ENCODE peak calls at places on chromosomes 1 and 21, in four cellular contexts. B, K, O and I are unnamed samples.

GRCh38 chr1:201906336-201906735 is 17.6 kb downstream of the SHISA4 start:
- DNase-seq in B (no peak), K (no peak), O (no peak), I (no peak)

GRCh38 chr1:205920159-205920558 is 23.1 kb downstream of the SLC26A9 start:
- DNase-seq in B (no peak), K (no peak), O (peak; percentile 24), I (no peak)

GRCh38 chr1:17167783-17168479 is 37.0 kb upstream of the PADI1 start:
- DNase-seq in B (no peak), K (peak; percentile 75), O (no peak), I (no peak)

GRCh38 chr1:38784452-38785284 is 74.9 kb downstream of the RRAGC start:
- DNase-seq in B (no peak), K (no peak), O (no peak), I (no peak)

GRCh38 chr1:201376107-201376463 is 1.4 kb downstream of the TNNT2 start:
- DNase-seq in B (no peak), K (no peak), O (no peak), I (no peak)

GRCh38 chr1:217857061-217857460 is 225.9 kb downstream of the SPATA17 start:
- DNase-seq in B (no peak), K (no peak), O (no peak), I (no peak)

GRCh38 chr1:14742181-14742980 is 143.9 kb downstream of the KAZN start:
- DNase-seq in B (no peak), K (peak; percentile 93), O (no peak), I (peak; percentile 81)

GRCh38 chr21:33901421-33902288 is 13.9 kb downstream of the ATP5PO start:
- DNase-seq in B (no peak), K (no peak), O (no peak), I (peak; percentile 45)

GRCh38 chr1:12040457-12041051 is 21.3 kb downstream of the MIIP start:
- DNase-seq in B (no peak), K (peak; percentile 18), O (no peak), I (peak; percentile 65)

GRCh38 chr1:27122652-27123051 is 32.3 kb downstream of the SLC9A1 start:
- DNase-seq in B (no peak), K (no peak), O (peak; percentile 68), I (peak; percentile 77)

GRCh38 chr1:155044812-155045690 is 6.1 kb upstream of the ADAM15 start:
- DNase-seq in B (peak; percentile 17), K (no peak), O (peak; percentile 88), I (no peak)

GRCh38 chr1:79040424-79041089 is 34.0 kb upstream of the ADGRL4 start:
- DNase-seq in B (no peak), K (no peak), O (no peak), I (no peak)